ENCODE peak calls at places on chromosomes 16 and 17, in seven cellular contexts. L is small intestine, P is OCI-LY7, J is aorta, V is Panc1, H is neural progenitor cell, U is colonic mucosa. S is an unnamed sample.
A peak's percentile ranks its signal among the peaks of the same experiment; 100 is the strongest.

GRCh38 chr17:47839899-47840741 is 953 bp downstream of the SCRN2 start:
- DNase-seq in H (no peak), L (peak; percentile 53), U (no peak), J (no peak), P (no peak), V (no peak), S (no peak)

GRCh38 chr16:22719945-22720344 is 94.0 kb upstream of the HS3ST2 start:
- DNase-seq in J (no peak), L (no peak), V (no peak), P (no peak), H (no peak), U (no peak), S (no peak)

GRCh38 chr17:60823520-60823919 is 145.9 kb downstream of the BCAS3 start:
- DNase-seq in H (no peak), U (no peak), P (no peak), J (no peak), L (no peak), V (no peak), S (no peak)

GRCh38 chr17:75909051-75909811 is 4.5 kb upstream of the MRPL38 start:
- DNase-seq in H (no peak), U (no peak), V (no peak), J (peak; percentile 18), P (peak; percentile 87), L (no peak), S (no peak)

GRCh38 chr16:89434490-89434889 is 55.9 kb downstream of the ANKRD11 start:
- DNase-seq in P (no peak), L (no peak), H (no peak), U (no peak), V (no peak), J (no peak), S (no peak)

GRCh38 chr16:1545044-1545736 is 11.7 kb downstream of the TMEM204 start:
- DNase-seq in V (no peak), H (no peak), J (no peak), P (no peak), L (peak; percentile 51), U (no peak), S (no peak)

GRCh38 chr16:87926246-87927194 is 9.8 kb downstream of the CA5A start:
- DNase-seq in J (no peak), P (no peak), H (no peak), V (no peak), L (no peak), U (no peak), S (no peak)

GRCh38 chr16:24848065-24848464 is 2.3 kb downstream of the SLC5A11 start:
- DNase-seq in U (no peak), P (no peak), V (no peak), J (no peak), L (no peak), H (no peak), S (no peak)

GRCh38 chr17:292531-293382 is 59.9 kb downstream of the RPH3AL start:
- DNase-seq in V (no peak), U (no peak), L (no peak), P (no peak), H (no peak), J (peak; percentile 17), S (no peak)

GRCh38 chr17:29747660-29748059 is 124.9 kb upstream of the CORO6 start:
- DNase-seq in J (no peak), P (no peak), U (no peak), L (no peak), H (no peak), V (no peak), S (peak; percentile 53)

GRCh38 chr16:11350531-11351335 is 5.5 kb downstream of the RMI2 start:
- DNase-seq in U (no peak), V (no peak), L (no peak), P (no peak), J (no peak), H (no peak), S (no peak)

GRCh38 chr16:87661561-87661960 is 59.3 kb downstream of the JPH3 start:
- DNase-seq in P (peak; percentile 55), H (peak; percentile 83), U (no peak), L (no peak), V (no peak), J (peak; percentile 66), S (peak; percentile 52)

GRCh38 chr17:48026503-48027321 is 10.9 kb downstream of the COPZ2 start:
- DNase-seq in V (peak; percentile 52), P (peak; percentile 87), H (peak; percentile 95), L (peak; percentile 74), U (peak; percentile 92), J (peak; percentile 93), S (peak; percentile 94)

GRCh38 chr16:78985736-78986605 is 614.6 kb downstream of the MAF start:
- DNase-seq in L (no peak), U (no peak), P (no peak), H (no peak), J (no peak), V (no peak), S (no peak)

GRCh38 chr17:64378890-64379354 is 11.7 kb downstream of the PECAM1 start:
- DNase-seq in U (no peak), H (no peak), L (no peak), P (no peak), V (no peak), J (no peak), S (no peak)

GRCh38 chr16:83995756-83996155 is 27.7 kb downstream of the NECAB2 start:
- DNase-seq in U (peak; percentile 29), V (no peak), H (peak; percentile 90), P (no peak), J (peak; percentile 35), L (peak; percentile 45), S (peak; percentile 22)

GRCh38 chr17:3961564-3962047 is 2.6 kb downstream of the ATP2A3 start:
- DNase-seq in V (no peak), P (peak; percentile 97), J (no peak), H (no peak), L (no peak), U (peak; percentile 74), S (peak; percentile 80)

GRCh38 chr17:28478940-28479615 is 5.6 kb downstream of the SLC13A2 start:
- DNase-seq in J (peak; percentile 31), H (no peak), L (no peak), V (no peak), P (no peak), U (no peak), S (no peak)

GRCh38 chr17:77821114-77821513 is 137.4 kb upstream of the TNRC6C start:
- DNase-seq in H (no peak), P (peak; percentile 30), U (no peak), L (peak; percentile 16), V (no peak), J (no peak), S (no peak)

GRCh38 chr17:9274119-9274445 is 252.8 kb downstream of the NTN1 start:
- DNase-seq in H (no peak), V (no peak), U (no peak), J (no peak), L (no peak), P (no peak), S (no peak)

GRCh38 chr17:72107100-72107499 is 13.7 kb upstream of the SOX9 start:
- DNase-seq in L (no peak), V (no peak), J (no peak), H (peak; percentile 35), U (no peak), P (no peak), S (no peak)

GRCh38 chr17:60563743-60564142 is 36.2 kb upstream of the PPM1D start:
- DNase-seq in L (no peak), H (no peak), U (no peak), P (no peak), J (no peak), V (no peak), S (no peak)

GRCh38 chr17:48961516-48962233 is 6.7 kb downstream of the GIP start:
- DNase-seq in J (no peak), V (no peak), L (no peak), P (no peak), H (peak; percentile 56), U (no peak), S (peak; percentile 58)

GRCh38 chr17:39563476-39563875 is 44.2 kb downstream of the NEUROD2 start:
- DNase-seq in J (no peak), L (no peak), U (no peak), P (no peak), H (peak; percentile 71), V (no peak), S (peak; percentile 65)

GRCh38 chr17:57990037-57990436 is 2.0 kb upstream of the VEZF1 start:
- DNase-seq in H (no peak), V (no peak), U (no peak), L (no peak), J (no peak), P (no peak), S (no peak)
- H3K4me1 ChIP-seq in H (peaks cover 62% of the 10 kb centered on the region), V (peaks cover 76% of the 10 kb centered on the region), U (peaks cover 7% of the 10 kb centered on the region), L (peaks cover 8% of the 10 kb centered on the region), J (peaks cover 3% of the 10 kb centered on the region), P (peaks cover 41% of the 10 kb centered on the region), S (peaks cover 44% of the 10 kb centered on the region)

GRCh38 chr17:18122991-18123753 is 14.6 kb downstream of the MYO15A start:
- DNase-seq in P (no peak), H (no peak), L (no peak), U (no peak), V (no peak), J (no peak), S (no peak)
- H3K27ac ChIP-seq in P (no peak overlapping the region), H (no peak overlapping the region), L (no peak overlapping the region), U (no peak overlapping the region), V (no peak overlapping the region), J (no peak overlapping the region), S (no peak overlapping the region)

DNA sequence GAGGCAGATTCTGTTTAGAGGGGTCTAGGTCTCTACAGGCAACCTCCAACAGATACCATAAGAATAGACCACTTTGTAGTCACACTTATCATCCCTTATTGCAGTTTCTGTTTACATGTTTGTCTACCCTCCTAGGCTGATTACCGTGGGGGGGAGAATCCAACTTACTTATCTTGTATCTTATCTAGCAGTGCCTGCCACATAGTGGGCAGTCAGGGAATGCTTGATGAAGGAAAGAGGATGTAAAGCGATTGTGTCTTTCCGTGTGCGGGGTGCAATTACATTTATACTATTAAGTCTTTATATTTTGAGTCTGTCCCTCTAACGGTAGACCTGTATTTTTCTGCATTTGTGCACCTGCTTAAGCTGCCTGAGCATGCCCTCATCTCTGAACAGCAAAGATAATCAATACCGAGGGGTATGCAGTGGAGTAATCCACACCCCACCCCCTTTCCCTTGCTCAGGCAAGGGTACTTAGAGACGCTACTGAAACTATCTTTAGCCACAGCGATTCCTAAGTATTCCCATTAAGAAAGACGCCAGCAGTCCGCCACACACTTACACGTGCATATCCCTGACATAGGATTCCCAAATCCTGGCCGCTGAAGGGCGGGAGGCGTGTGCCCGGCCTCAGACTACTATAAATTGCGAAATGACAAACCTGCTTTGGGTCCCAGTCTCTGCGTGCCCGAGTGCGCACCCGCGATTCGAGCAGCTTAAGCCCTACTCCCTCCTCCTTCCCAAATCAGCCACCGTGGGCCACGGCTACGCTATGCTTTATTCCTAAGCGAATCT is 635 bp upstream of the AATF start:
- DNase-seq in P (peak; percentile 14), J (no peak), L (no peak), V (no peak), U (no peak), H (no peak), S (no peak)
- H3K4me1 ChIP-seq in P (peaks cover 24% of the 10 kb centered on the region), J (peaks cover 3% of the 10 kb centered on the region), L (peaks cover 7% of the 10 kb centered on the region), V (peaks cover 6% of the 10 kb centered on the region), U (no peaks in the 10 kb centered on the region), H (peaks cover 12% of the 10 kb centered on the region), S (peaks cover 3% of the 10 kb centered on the region)

DNA sequence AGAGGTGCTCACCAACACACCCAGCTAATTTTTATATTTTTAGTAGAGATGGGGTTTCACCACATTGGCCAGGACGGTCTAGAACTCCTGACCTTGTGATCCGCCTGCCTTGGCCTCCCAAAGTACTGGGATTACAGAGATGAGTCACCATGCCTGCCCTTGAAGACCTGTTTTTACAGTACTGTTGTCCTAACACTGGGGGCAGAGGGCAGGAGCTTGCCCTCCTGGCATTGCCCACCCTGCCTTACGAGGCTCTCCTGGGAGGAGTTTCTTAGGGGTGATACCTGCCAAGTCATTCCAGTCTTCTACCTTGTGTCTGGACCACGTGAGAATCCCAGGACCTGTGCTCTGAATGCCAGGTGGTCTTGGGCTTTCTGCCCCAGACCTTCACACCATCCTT is 2.7 kb downstream of the ASPSCR1 start:
- DNase-seq in U (no peak), H (no peak), V (no peak), J (no peak), P (no peak), L (no peak), S (no peak)
- H3K27ac ChIP-seq in U (no peak overlapping the region), H (no peak overlapping the region), V (no peak overlapping the region), J (no peak overlapping the region), P (no peak overlapping the region), L (no peak overlapping the region), S (no peak overlapping the region)